ENCODE peak calls at places on chromosome 13, in ten cellular contexts. C is LoVo; E is T-helper 17 cell; V is AG09319; R is stimulated activated CD4-positive, alpha-beta T cell treated with anti-CD3 and anti-CD28 coated beads, Interleukin-1b, Interleukin-23, amount 100 ng/mL, for 24 hours; O is fibroblast of the conjunctiva; I is HTR-8/SVneo; J is stimulated activated CD8-positive, alpha-beta memory T cell treated with anti-CD3 and anti-CD28 coated beads, Interleukin-15, amount 100 ng/mL, for 1 hour; X is NCI-H1092 treated with DMSO at 0.1 percent for 48 hours; U is T-helper 1 cell. D is an unnamed sample.

GRCh38 chr13:91664036-91664435 is 265.6 kb downstream of the GPC5 start:
- DNase-seq in R (no peak), V (no peak), X (no peak), O (no peak), C (no peak), I (no peak), U (no peak), E (no peak), J (no peak), D (no peak)

GRCh38 chr13:64928704-64929499 is 2301.2 kb downstream of the PCDH9 start:
- DNase-seq in V (no peak), J (no peak), C (no peak), X (no peak), U (no peak), O (peak), E (no peak), I (no peak), R (no peak), D (no peak)

GRCh38 chr13:105709181-105709580 is 826.3 kb downstream of the EFNB2 start:
- DNase-seq in I (no peak), J (no peak), R (no peak), X (no peak), E (no peak), O (no peak), V (no peak), C (no peak), U (no peak), D (no peak)

GRCh38 chr13:27020415-27020814 is 151.2 kb downstream of the USP12 start:
- DNase-seq in O (no peak), X (no peak), V (no peak), R (no peak), E (no peak), C (no peak), J (no peak), I (no peak), U (no peak), D (no peak)

GRCh38 chr13:35552172-35552844 is 75.8 kb upstream of the MAB21L1 start:
- DNase-seq in C (no peak), R (no peak), J (no peak), E (no peak), U (no peak), I (no peak), V (no peak), X (no peak), O (no peak), D (no peak)

GRCh38 chr13:107765724-107766436 is 449.5 kb downstream of the LIG4 start:
- DNase-seq in E (no peak), V (no peak), X (peak), J (no peak), C (no peak), R (no peak), O (no peak), I (no peak), U (no peak), D (no peak)

GRCh38 chr13:27599845-27600553 is 20.3 kb downstream of the LNX2 start:
- DNase-seq in J (no peak), U (no peak), R (no peak), X (no peak), I (peak), E (no peak), O (peak), V (no peak), C (peak), D (no peak)

GRCh38 chr13:57045816-57046691 is 94.7 kb upstream of the PRR20A start:
- DNase-seq in V (no peak), R (no peak), I (no peak), U (no peak), C (peak), J (no peak), X (no peak), E (no peak), O (no peak), D (no peak)

GRCh38 chr13:99721606-99722384 is 220.5 kb downstream of the TM9SF2 start:
- DNase-seq in U (no peak), E (no peak), C (no peak), R (no peak), X (no peak), O (no peak), J (no peak), V (no peak), I (no peak), D (no peak)

GRCh38 chr13:23824355-23824754 is 64.8 kb downstream of the MIPEP start:
- DNase-seq in J (no peak), I (no peak), O (no peak), U (no peak), R (no peak), E (no peak), V (no peak), X (no peak), C (no peak), D (no peak)

GRCh38 chr13:41196620-41197019 is 2.3 kb upstream of the KBTBD7 start:
- DNase-seq in V (no peak), I (no peak), U (no peak), E (no peak), X (no peak), R (no peak), J (no peak), C (no peak), O (no peak), D (no peak)

GRCh38 chr13:78160793-78161192 is 242.2 kb upstream of the EDNRB start:
- DNase-seq in O (no peak), V (peak), C (no peak), X (no peak), E (no peak), I (peak), U (no peak), R (no peak), J (no peak), D (no peak)

GRCh38 chr13:99967884-99968520 is 3.6 kb downstream of the ZIC5 start:
- DNase-seq in X (peak), J (no peak), E (no peak), C (no peak), O (no peak), U (no peak), V (no peak), I (no peak), R (no peak), D (no peak)

GRCh38 chr13:114080739-114081561 is 51.5 kb downstream of the RASA3 start:
- DNase-seq in C (no peak), R (no peak), E (no peak), V (no peak), X (peak), I (no peak), U (no peak), O (no peak), J (no peak), D (no peak)

GRCh38 chr13:111318396-111318795 is 2.0 kb upstream of the TEX29 start:
- DNase-seq in J (no peak), X (no peak), I (no peak), U (no peak), O (no peak), R (no peak), E (no peak), V (no peak), C (no peak), D (no peak)

GRCh38 chr13:33204130-33204927 is 81.2 kb downstream of the STARD13 start:
- DNase-seq in O (peak), R (no peak), V (peak), E (no peak), C (no peak), J (no peak), I (no peak), U (no peak), X (no peak), D (no peak)

D was measured in G401.